ENCODE peak calls at places on chromosomes 5 and 9, in four cellular contexts. B, I, J and L are unnamed samples.

GRCh38 chr9:134375011-134375390 is 48.7 kb downstream of the RXRA start:
- DNase-seq in B (no peak), I (no peak), J (no peak), L (no peak)

GRCh38 chr5:107979900-107980299 is 309.2 kb upstream of the EFNA5 start:
- DNase-seq in B (no peak), I (no peak), J (no peak), L (no peak)

GRCh38 chr9:4604678-4605095 is 57.4 kb upstream of the PLPP6 start:
- DNase-seq in B (no peak), I (peak; percentile 84), J (peak; percentile 71), L (peak; percentile 57)

GRCh38 chr9:109440797-109441287 is 57.3 kb downstream of the PTPN3 start:
- DNase-seq in B (no peak), I (peak; percentile 84), J (peak; percentile 58), L (no peak)

GRCh38 chr9:76585487-76586459 is 126.8 kb downstream of the GCNT1 start:
- DNase-seq in B (no peak), I (peak; percentile 56), J (no peak), L (no peak)

GRCh38 chr5:174606153-174606552 is 118.2 kb upstream of the MSX2 start:
- DNase-seq in B (no peak), I (no peak), J (no peak), L (no peak)

GRCh38 chr5:128287740-128288139 is 204.2 kb downstream of the SLC12A2 start:
- DNase-seq in B (no peak), I (no peak), J (no peak), L (no peak)

GRCh38 chr9:87684627-87685204 is 41.2 kb upstream of the CTSL start:
- DNase-seq in B (peak; percentile 67), I (peak; percentile 71), J (peak; percentile 53), L (no peak)

GRCh38 chr9:34559616-34560546 is 29.6 kb downstream of the CNTFR start:
- DNase-seq in B (no peak), I (peak; percentile 69), J (no peak), L (no peak)

GRCh38 chr5:175059687-175060194 is 335.4 kb downstream of the MSX2 start:
- DNase-seq in B (no peak), I (peak; percentile 62), J (no peak), L (no peak)

GRCh38 chr9:35856882-35857281 is 13.3 kb downstream of the OR13J1 start:
- DNase-seq in B (no peak), I (peak; percentile 2), J (peak; percentile 7), L (no peak)

GRCh38 chr5:143161893-143162520 is 241.5 kb downstream of the NR3C1 start:
- DNase-seq in B (peak; percentile 86), I (peak; percentile 44), J (no peak), L (no peak)

GRCh38 chr9:33170464-33171156 is 3.5 kb upstream of the B4GALT1 start:
- DNase-seq in B (no peak), I (no peak), J (peak; percentile 47), L (no peak)

DNA sequence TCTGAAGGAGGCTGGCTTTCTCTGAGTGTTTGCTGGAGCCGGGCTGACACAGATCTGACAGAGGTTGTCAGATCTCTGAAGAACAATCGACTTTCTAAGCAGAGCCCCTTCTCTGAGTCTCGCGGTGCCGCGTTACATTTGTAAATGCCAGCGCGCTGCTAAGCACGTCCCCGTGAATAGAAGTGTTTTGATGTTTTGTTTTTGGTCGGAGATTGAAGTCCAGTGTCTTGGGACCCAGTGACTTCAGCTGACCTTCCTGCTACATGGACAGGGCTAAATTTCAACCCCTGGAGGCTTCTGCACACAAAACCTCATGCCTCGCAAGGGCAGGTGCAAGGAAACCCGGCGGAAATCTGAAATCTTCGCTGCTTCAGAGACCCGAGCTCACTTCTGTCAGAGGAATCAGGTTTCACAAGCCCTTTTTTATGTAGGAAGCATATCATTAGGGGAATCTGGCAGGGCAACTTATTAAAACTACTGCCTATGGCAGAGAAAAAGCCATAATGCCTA is 27.2 kb downstream of the NEUROG1 start:
- DNase-seq in B (no peak), I (no peak), J (no peak), L (no peak)
- H3K4me3 ChIP-seq in B (peak overlapping the region; percentile 10), I (peak overlapping the region; percentile 18), J (no peak overlapping the region), L (no peak overlapping the region)

DNA sequence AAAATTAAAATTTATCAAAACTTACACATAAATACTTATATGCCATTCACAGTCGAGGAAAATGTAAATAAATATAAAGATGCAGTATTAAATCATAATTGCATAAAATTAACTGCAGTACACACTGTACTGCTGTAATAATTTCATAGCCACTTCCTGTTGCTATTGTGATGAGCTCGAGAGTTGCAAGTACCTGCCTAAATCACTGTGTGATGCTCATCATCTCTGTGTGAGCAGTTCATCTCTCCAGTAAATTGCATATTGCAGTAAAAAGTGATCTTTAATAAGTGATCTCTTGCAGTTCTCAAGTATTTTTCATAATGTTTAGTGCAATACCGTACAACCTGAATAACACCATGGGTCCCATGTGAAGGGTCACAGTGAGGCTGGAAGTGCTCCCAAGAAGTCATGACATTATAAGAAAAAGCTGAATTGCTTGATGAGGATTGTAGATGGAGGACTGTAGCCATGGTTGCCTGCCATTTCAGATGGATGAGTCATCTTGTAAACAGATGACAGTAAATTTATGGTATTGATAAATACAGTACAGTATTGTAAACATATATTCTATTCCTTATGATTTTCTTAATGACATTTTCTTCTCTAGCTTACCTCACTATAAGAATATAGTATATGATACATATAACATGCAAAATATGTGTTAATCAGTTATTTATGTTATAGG is 34.9 kb downstream of the SYK start:
- DNase-seq in B (no peak), I (no peak), J (no peak), L (no peak)
- H3K4me1 ChIP-seq in B (no peaks in the 10 kb centered on the region), I (no peaks in the 10 kb centered on the region), J (no peaks in the 10 kb centered on the region), L (no peaks in the 10 kb centered on the region)

GRCh38 chr5:35083150-35083549 is 35.4 kb upstream of the AGXT2 start:
- DNase-seq in B (no peak), I (no peak), J (no peak), L (no peak)
- H3K4me3 ChIP-seq in B (no peak overlapping the region), I (no peak overlapping the region), J (no peak overlapping the region), L (no peak overlapping the region)

GRCh38 chr5:16883801-16884200 is 52.3 kb downstream of the MYO10 start:
- DNase-seq in B (no peak), I (no peak), J (no peak), L (no peak)
- H3K4me1 ChIP-seq in B (peaks cover 34% of the 10 kb centered on the region), I (peaks cover 57% of the 10 kb centered on the region), J (peaks cover 16% of the 10 kb centered on the region), L (no peaks in the 10 kb centered on the region)